ENCODE peak calls at places on chromosomes 7 and 10, in eight cellular contexts. H is PC-9, Q is left ventricle myocardium inferior, K is BJ, S is psoas muscle, N is GM23338, F is endothelial cell, I is GM12864. V is an unnamed sample.

GRCh38 chr7:2138146-2138765 is 94.5 kb downstream of the MAD1L1 start:
- DNase-seq in H (no peak), Q (no peak), K (no peak), S (no peak), N (no peak), F (no peak), I (no peak), V (peak; percentile 93)

GRCh38 chr10:96017227-96017687 is 26.1 kb upstream of the CCNJ start:
- DNase-seq in H (peak; percentile 59), Q (no peak), K (peak; percentile 9), S (no peak), N (peak; percentile 83), F (peak; percentile 56), I (peak; percentile 38), V (peak; percentile 68)

GRCh38 chr10:4263281-4263921 is 478.4 kb upstream of the KLF6 start:
- DNase-seq in H (no peak), Q (no peak), K (no peak), S (no peak), N (no peak), F (no peak), I (no peak), V (no peak)

GRCh38 chr7:156780724-156781455 is 112.1 kb downstream of the LMBR1 start:
- DNase-seq in H (no peak), Q (no peak), K (no peak), S (no peak), N (no peak), F (no peak), I (peak; percentile 85), V (peak; percentile 66)

GRCh38 chr10:98407017-98407743 is 7.8 kb downstream of the PYROXD2 start:
- DNase-seq in H (no peak), Q (no peak), K (no peak), S (no peak), N (no peak), F (no peak), I (no peak), V (no peak)

GRCh38 chr10:31603245-31604087 is 284.4 kb downstream of the ZEB1 start:
- DNase-seq in H (peak; percentile 77), Q (peak; percentile 96), K (peak; percentile 73), S (peak; percentile 97), N (peak; percentile 99), F (peak; percentile 92), I (peak; percentile 67), V (peak; percentile 97)

GRCh38 chr10:101066146-101066889 is 4.5 kb downstream of the KAZALD1 start:
- DNase-seq in H (peak; percentile 60), Q (peak; percentile 83), K (no peak), S (peak; percentile 73), N (peak; percentile 74), F (peak; percentile 62), I (no peak), V (peak; percentile 78)

GRCh38 chr7:27581906-27582305 is 80.8 kb downstream of the HIBADH start:
- DNase-seq in H (no peak), Q (no peak), K (no peak), S (no peak), N (no peak), F (no peak), I (no peak), V (no peak)

DNA sequence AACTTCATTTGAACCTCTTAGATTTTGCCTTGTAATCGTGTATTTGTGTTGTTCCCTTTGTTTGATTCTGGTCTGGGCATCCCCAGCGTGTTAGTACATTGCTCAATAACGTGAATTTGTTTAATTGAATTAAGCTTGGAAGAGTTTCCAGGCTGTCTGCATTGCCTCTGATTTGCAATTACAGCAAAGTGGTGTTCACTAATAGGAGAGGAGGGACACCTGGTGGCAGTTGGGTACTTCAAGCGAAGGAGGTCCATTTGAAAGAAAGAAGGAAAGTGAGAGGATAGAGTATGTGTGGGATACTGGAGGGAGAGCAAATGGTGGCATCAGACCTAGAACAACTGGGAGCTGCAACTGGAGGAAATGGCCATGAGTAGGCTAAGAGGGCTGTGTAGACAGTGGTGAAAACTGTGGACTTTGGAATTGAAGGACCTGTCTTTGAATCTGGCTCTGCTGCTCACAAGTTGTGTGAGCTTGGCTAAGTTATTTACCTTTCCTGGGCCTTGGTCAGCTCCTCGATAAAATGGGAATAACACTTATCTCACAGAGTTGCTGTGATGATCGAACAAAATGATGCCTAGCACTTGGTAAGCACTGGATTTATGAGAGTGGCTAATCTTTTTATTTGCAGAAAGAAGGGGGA is 15.2 kb downstream of the LSMEM1 start:
- DNase-seq in H (peak; percentile 47), Q (peak; percentile 20), K (no peak), S (no peak), N (peak; percentile 85), F (peak; percentile 18), I (no peak), V (peak; percentile 27)
- TF ChIP-seq CTCF in H (peak; percentile 80), Q (peak; percentile 77), K (peak; percentile 66), S (peak; percentile 68), N (peak; percentile 85), F (peak; percentile 21), I (peak; percentile 54), V (no peak)

GRCh38 chr7:12684733-12685132 is 2.7 kb upstream of the ARL4A start:
- DNase-seq in H (no peak), Q (no peak), K (no peak), S (no peak), N (no peak), F (no peak), I (no peak), V (no peak)

GRCh38 chr7:12686234-12686893 is 1.1 kb upstream of the ARL4A start:
- DNase-seq in H (peak; percentile 87), Q (peak; percentile 90), K (peak; percentile 41), S (peak; percentile 91), N (peak; percentile 95), F (peak; percentile 98), I (peak; percentile 75), V (peak; percentile 92)

GRCh38 chr7:12686894-12687212 is 580 bp upstream of the ARL4A start:
- DNase-seq in H (no peak), Q (no peak), K (no peak), S (no peak), N (no peak), F (no peak), I (no peak), V (no peak)

GRCh38 chr7:12685550-12685949 is 1.9 kb upstream of the ARL4A start:
- DNase-seq in H (no peak), Q (no peak), K (no peak), S (no peak), N (peak; percentile 88), F (peak; percentile 54), I (no peak), V (no peak)

GRCh38 chr7:12687213-12688171 is at the start of gene ARL4A:
- DNase-seq in H (peak; percentile 97), Q (peak; percentile 99), K (peak; percentile 80), S (peak; percentile 98), N (peak; percentile 100), F (peak; percentile 97), I (peak; percentile 80), V (peak; percentile 91)
- TF ChIP-seq CTCF in H (peak; percentile 44), Q (no peak), K (peak; percentile 40), S (peak; percentile 11), N (no peak), F (no peak), I (no peak), V (peak; percentile 47)

GRCh38 chr10:27368706-27369105 is 128.1 kb upstream of the ACBD5 start:
- DNase-seq in H (no peak), Q (no peak), K (no peak), S (no peak), N (no peak), F (no peak), I (no peak), V (no peak)

GRCh38 chr10:27372095-27372494 is 131.5 kb upstream of the ACBD5 start:
- DNase-seq in H (no peak), Q (no peak), K (peak; percentile 52), S (no peak), N (no peak), F (no peak), I (no peak), V (no peak)

GRCh38 chr10:27373566-27374160 is 130.4 kb upstream of the RAB18 start:
- DNase-seq in H (no peak), Q (no peak), K (no peak), S (no peak), N (no peak), F (no peak), I (no peak), V (no peak)

GRCh38 chr10:27366769-27367168 is 126.2 kb upstream of the ACBD5 start:
- DNase-seq in H (no peak), Q (no peak), K (no peak), S (no peak), N (no peak), F (no peak), I (no peak), V (no peak)

DNA sequence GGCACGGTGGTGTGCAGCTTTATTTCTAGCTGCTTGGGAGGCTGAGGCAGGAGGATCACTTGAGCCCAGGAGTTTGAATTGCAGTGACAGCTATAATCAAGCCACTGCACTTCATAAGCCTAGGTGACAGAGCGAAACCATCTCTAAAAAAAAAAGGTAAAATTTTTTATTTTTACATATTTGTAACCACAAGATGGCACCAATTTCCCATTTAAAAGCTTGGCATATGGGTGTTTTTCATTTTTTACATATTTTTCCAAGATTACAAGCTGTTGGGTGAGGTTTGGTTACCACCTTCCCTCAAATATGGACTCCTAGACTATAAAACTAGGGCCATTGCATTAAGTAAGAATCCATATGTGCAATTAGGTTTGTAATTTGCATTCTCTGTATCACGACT is 129.2 kb upstream of the ACBD5 start:
- DNase-seq in H (no peak), Q (no peak), K (no peak), S (no peak), N (peak; percentile 35), F (no peak), I (no peak), V (no peak)
- TF ChIP-seq CTCF in H (peak; percentile 55), Q (no peak), K (no peak), S (no peak), N (peak; percentile 61), F (peak; percentile 62), I (no peak), V (no peak)

GRCh38 chr10:29239569-29240472 is 49.0 kb upstream of the LYZL1 start:
- DNase-seq in H (no peak), Q (no peak), K (no peak), S (no peak), N (peak; percentile 83), F (peak; percentile 56), I (no peak), V (peak; percentile 34)
- TF ChIP-seq CTCF in H (peak; percentile 49), Q (peak; percentile 56), K (peak; percentile 53), S (peak; percentile 33), N (peak; percentile 81), F (peak; percentile 63), I (peak; percentile 85), V (peak; percentile 29)

GRCh38 chr7:73742753-73743641 is 4.4 kb upstream of the ABHD11 start:
- DNase-seq in H (peak; percentile 97), Q (no peak), K (no peak), S (no peak), N (peak; percentile 98), F (peak; percentile 64), I (no peak), V (no peak)
- TF ChIP-seq CTCF in H (no peak), Q (no peak), K (no peak), S (no peak), N (no peak), F (no peak), I (no peak), V (no peak)